ENCODE peak calls at places on chromosomes 16 and 17, in nine cellular contexts. I, M, L, C, F, E, Q, W and D are unnamed samples. For H3K36me3 and H3K9me3, the result is how much of the 10 kb centered on the place peaks cover.

GRCh38 chr16:81703177-81704155 is 75.6 kb upstream of the PLCG2 start:
- DNase-seq in L (peak), C (no peak), Q (peak), E (no peak), I (no peak), F (no peak), W (no peak), M (no peak), D (no peak)

GRCh38 chr17:71828182-71828596 is 292.6 kb upstream of the SOX9 start:
- DNase-seq in C (no peak), Q (no peak), F (no peak), M (peak), L (no peak), W (no peak), E (no peak), I (no peak), D (no peak)

GRCh38 chr16:78405833-78406232 is 306.4 kb downstream of the WWOX start:
- DNase-seq in C (no peak), W (no peak), L (no peak), F (no peak), M (no peak), E (no peak), I (no peak), Q (no peak), D (no peak)

GRCh38 chr16:14449790-14450463 is 180.1 kb downstream of the PARN start:
- DNase-seq in M (no peak), L (no peak), I (no peak), F (no peak), Q (no peak), W (no peak), E (no peak), C (no peak), D (no peak)

GRCh38 chr17:39101139-39101538 is 50.3 kb downstream of the PLXDC1 start:
- DNase-seq in L (no peak), F (no peak), Q (no peak), C (no peak), W (no peak), I (no peak), M (no peak), E (no peak), D (no peak)

GRCh38 chr16:82895843-82896242 is 269.1 kb downstream of the CDH13 start:
- DNase-seq in F (no peak), I (no peak), C (no peak), L (no peak), Q (no peak), M (no peak), W (no peak), E (no peak), D (no peak)

GRCh38 chr17:38564254-38564605 is 41.5 kb downstream of the SRCIN1 start:
- DNase-seq in E (no peak), W (no peak), Q (no peak), L (no peak), M (no peak), F (no peak), I (no peak), C (no peak), D (no peak)

GRCh38 chr16:678858-679807 is 1.1 kb upstream of the STUB1 start:
- DNase-seq in E (no peak), I (peak), W (peak), M (peak), Q (peak), C (peak), F (peak), L (peak), D (peak)

GRCh38 chr16:5490499-5490898 is 392.9 kb upstream of the EEF2KMT start:
- DNase-seq in I (peak), L (no peak), E (no peak), F (no peak), M (peak), Q (no peak), W (peak), C (peak), D (peak)

GRCh38 chr17:57440522-57441269 is 184.4 kb downstream of the MSI2 start:
- DNase-seq in E (peak), M (peak), L (peak), W (peak), Q (peak), F (peak), I (peak), C (peak), D (no peak)

GRCh38 chr17:62703269-62703775 is 75.9 kb downstream of the MRC2 start:
- DNase-seq in E (no peak), W (no peak), F (peak), M (no peak), L (peak), Q (no peak), C (peak), I (peak), D (no peak)

GRCh38 chr17:79075433-79075805 is 795 bp downstream of the ENGASE start:
- DNase-seq in Q (no peak), C (no peak), M (no peak), F (no peak), I (no peak), L (no peak), E (no peak), W (no peak), D (no peak)

GRCh38 chr16:12459401-12459791 is 344.3 kb downstream of the CPPED1 start:
- DNase-seq in Q (peak), I (no peak), M (no peak), F (peak), W (no peak), L (peak), C (no peak), E (no peak), D (no peak)

GRCh38 chr16:70430667-70431536 is 8.0 kb downstream of the ST3GAL2 start:
- DNase-seq in W (no peak), Q (no peak), L (no peak), I (peak), E (peak), C (peak), M (no peak), F (no peak), D (peak)

GRCh38 chr16:10770907-10771306 is 27.3 kb downstream of the NUBP1 start:
- DNase-seq in E (no peak), I (no peak), M (no peak), Q (no peak), W (no peak), L (no peak), C (no peak), F (no peak), D (no peak)

GRCh38 chr17:69607162-69607834 is 192.8 kb downstream of the MAP2K6 start:
- DNase-seq in F (peak), E (no peak), L (peak), I (peak), M (peak), C (no peak), Q (peak), W (peak), D (peak)

GRCh38 chr17:69608808-69609494 is 194.5 kb downstream of the MAP2K6 start:
- DNase-seq in E (no peak), L (no peak), Q (no peak), I (no peak), W (no peak), C (no peak), F (no peak), M (no peak), D (no peak)

GRCh38 chr17:69608114-69608513 is 193.6 kb downstream of the MAP2K6 start:
- DNase-seq in I (no peak), Q (no peak), M (no peak), W (no peak), L (no peak), F (no peak), E (no peak), C (no peak), D (no peak)

GRCh38 chr17:69606142-69606800 is 191.8 kb downstream of the MAP2K6 start:
- DNase-seq in L (no peak), C (no peak), I (no peak), W (no peak), E (no peak), Q (no peak), M (no peak), F (no peak), D (no peak)

DNA sequence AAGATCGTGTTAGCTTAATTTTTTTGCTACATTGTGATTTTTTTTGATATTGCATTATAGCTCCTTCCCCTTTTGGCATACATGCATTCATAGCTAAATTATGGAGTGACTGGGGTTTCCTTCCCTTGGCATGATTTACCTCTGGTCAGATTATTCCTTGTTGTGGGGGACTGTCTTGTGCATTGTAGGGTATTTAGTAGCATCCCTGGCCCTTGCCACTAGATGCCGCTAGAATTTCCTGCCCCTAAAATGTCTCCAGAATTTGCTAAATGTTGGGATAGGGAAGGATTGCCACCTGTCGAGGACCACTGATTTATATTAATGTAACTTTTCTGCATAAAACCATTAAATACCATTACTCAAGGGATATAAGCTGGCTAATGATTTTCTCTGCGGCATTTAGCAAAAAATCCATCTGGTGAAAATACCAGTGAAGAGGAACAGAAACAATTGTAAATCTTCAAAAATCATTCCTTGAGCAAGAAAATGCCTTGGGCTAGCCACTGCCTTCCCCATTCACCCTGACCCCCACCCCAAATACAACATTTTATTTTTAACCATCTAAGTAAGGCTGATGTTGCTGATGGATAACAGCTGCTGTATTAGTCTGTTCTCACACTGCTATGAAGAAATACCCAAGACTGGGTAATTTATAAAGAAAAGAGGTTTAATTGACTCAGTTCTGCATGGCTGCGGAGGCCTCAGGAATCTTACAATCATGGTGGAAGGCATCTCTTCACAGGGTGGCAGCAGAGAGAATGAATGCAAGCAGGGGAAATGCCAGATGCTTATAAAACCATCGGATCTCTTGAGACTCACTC is 195.2 kb downstream of the MAP2K6 start:
- DNase-seq in W (no peak), F (no peak), L (no peak), I (peak), C (peak), Q (no peak), E (no peak), M (peak), D (no peak)
- H3K36me3 ChIP-seq in W (under half), F (under half), L (under half), I (under half), C (under half), Q (under half), E (under half), M (under half), D (under half)

GRCh38 chr17:70780031-70780430 is 610.7 kb downstream of the KCNJ2 start:
- DNase-seq in W (no peak), F (no peak), L (no peak), E (no peak), I (no peak), M (no peak), C (no peak), Q (no peak), D (no peak)
- TF ChIP-seq CTCF in W (no peak), F (no peak), L (no peak), E (no peak), I (no peak), M (no peak), C (no peak), Q (no peak), D (no peak)

GRCh38 chr16:35485915-35486314 is 2026.5 kb downstream of the TP53TG3F start:
- DNase-seq in E (no peak), L (no peak), C (no peak), F (no peak), I (no peak), Q (no peak), W (no peak), M (no peak), D (no peak)

GRCh38 chr16:35480988-35481387 is 2021.6 kb downstream of the TP53TG3F start:
- DNase-seq in Q (no peak), L (no peak), I (no peak), M (no peak), W (no peak), F (no peak), E (no peak), C (no peak), D (no peak)

DNA sequence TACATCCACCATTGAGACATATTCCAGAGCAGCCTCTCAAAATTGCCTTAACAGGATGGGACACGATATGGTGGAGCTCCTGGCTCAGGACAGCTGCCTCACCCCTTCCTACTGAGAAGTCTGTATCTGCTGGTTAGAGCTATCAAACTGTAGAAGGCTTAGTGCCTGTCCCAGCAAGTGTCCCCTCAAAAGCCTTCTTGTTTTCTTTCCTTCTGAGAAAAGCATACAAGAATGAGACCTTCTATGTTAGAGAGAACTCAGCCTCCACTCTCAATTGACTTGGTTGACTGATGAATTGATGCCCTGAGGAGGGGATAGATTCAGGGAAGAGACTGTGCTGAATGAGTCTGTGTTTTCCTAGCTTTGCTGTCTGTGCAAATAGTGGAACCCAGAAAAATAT is 2020.9 kb downstream of the TP53TG3F start:
- DNase-seq in W (no peak), M (no peak), I (no peak), C (no peak), E (no peak), L (no peak), Q (no peak), F (no peak), D (no peak)
- H3K9me3 ChIP-seq in W (under half), M (under half), I (under half), C (under half), E (under half), L (under half), Q (under half), F (under half), D (under half)

DNA sequence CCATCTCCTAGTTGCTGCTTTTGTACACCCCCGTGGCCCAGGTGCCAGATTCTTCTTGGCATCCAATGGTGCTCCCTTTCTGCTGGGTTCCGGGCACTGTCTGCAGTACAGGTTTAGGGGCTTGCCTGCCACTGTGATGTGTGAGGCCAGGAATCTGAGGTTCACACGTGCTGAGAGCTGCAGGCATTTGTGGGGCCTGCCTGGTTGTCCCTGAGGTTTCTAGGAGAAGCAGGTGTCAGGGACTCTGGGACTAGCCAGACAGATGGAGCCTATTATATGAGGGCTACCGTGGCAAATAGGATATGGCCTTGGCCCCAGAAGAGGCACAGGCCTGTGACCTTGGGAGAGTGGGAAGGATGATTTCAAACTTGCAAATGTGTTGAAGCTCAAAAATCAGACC is 29.3 kb downstream of the NDEL1 start:
- DNase-seq in I (no peak), C (no peak), E (no peak), W (no peak), F (no peak), M (no peak), Q (no peak), L (no peak), D (no peak)
- H3K36me3 ChIP-seq in I (under half), C (half or more), E (half or more), W (under half), F (half or more), M (under half), Q (half or more), L (half or more), D (under half)

DNA sequence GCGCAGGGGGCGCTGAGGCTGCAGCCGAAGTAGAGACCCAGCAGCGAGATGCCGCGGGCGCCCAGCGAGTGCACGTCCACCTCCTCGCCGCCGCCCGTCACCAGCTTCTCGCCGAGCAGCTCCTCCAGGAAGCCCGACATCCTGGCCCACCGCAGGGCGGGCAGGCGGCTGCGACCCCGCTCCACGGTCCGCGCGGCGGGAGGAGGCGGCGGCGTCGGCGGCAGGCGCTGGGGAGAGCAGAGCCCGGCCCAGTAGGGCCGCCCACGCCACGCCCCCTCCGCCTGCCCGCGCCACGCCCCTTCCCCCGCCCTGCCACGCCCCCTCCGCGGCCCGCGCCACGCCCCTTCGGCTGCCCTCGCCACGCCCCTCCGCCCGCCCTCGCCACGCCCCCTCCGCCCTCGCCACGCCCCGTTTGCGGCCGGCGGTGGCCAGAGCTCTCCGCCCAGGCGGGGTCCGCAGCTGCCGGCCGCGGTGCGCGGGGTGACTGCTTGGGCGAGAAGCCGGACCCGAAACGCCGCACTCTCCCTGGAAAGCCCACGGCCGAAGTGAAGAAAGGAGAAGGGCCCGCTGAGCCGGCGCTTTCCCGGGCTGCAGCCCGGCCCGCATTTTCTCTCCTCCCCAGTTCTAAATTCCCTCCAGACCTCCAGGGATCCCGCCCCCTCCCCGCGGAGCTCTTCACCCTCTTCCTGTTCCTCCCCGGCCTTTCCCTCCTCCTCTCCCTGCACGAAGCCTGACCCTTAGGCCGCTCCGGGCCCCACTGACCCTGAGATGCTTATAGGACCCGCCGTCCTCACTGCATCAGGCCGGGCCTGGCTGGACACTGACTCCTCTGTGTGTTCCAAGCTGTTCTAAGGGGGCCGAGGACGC is at the start of gene NXN:
- DNase-seq in L (peak), Q (peak), E (peak), I (peak), M (peak), F (peak), W (peak), C (peak), D (peak)
- TF ChIP-seq CTCF in L (peak), Q (peak), E (no peak), I (peak), M (peak), F (no peak), W (peak), C (no peak), D (no peak)

DNA sequence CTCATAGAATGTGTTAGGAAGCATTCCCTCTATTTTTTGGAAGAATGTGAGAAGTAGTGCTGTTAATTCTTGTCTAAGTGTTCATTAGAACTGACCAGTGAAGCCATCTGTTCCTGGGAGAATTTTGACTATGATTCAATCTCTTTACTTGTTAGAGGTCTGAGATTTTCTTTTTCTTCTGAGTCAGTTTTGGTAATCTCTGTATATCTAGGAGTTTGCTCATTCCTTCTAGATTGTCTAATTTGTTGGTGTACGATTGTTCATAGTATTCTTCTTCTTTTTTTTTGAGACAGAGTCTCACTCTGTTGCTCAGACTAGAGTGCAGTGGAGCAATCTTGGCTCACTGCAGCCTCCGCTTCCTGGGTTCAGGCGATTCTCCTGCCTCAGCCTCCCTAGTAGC is 20.4 kb downstream of the NFATC3 start:
- DNase-seq in C (no peak), L (no peak), Q (no peak), W (no peak), E (no peak), M (no peak), I (no peak), F (no peak), D (no peak)
- H3K9me3 ChIP-seq in C (under half), L (under half), Q (under half), W (under half), E (under half), M (under half), I (under half), F (under half), D (under half)

DNA sequence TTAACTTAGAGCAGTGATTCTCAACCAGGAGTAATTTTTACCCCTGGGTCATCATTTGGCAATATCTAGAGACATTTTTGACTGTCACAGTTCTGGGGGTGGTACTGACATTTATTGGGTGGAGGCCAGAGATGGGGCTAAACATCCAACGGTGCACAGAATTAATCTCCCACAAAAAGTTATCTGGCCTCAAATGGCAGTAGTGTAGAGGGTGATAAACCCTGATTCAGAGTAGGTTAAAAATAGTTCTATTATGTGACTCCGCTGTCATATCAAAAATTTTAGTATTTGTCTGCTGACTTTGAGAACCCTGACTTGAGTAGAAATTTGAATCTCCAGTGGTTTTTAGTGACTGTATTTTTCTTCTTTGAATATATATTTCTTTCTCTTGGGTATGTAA is 19.1 kb downstream of the VPS35L start:
- DNase-seq in L (no peak), I (no peak), M (no peak), W (no peak), Q (no peak), E (no peak), F (no peak), C (no peak), D (no peak)
- H3K36me3 ChIP-seq in L (half or more), I (under half), M (under half), W (under half), Q (half or more), E (under half), F (half or more), C (under half), D (under half)

DNA sequence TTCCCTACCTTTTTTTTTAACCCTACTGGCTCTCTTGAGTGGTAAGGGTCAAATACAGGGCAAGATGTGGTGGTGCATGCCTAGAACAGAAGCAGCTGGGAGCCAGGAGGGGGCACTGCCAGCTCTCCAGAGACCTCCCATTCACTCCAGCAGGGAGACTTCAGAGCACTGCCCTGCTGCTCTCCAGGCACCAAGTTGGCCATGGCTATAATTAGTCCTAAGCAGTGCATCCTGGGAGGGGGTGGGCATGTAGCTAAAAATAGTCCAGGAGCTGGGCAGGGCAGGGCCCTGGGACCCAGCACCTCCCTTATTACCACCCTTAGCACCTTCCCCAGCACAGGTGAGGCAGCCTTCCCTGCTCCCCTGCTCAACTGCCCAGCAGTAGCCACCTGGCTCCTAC is 3.5 kb downstream of the CORO6 start:
- DNase-seq in W (no peak), C (no peak), I (peak), L (no peak), M (peak), E (no peak), F (no peak), Q (no peak), D (no peak)
- TF ChIP-seq CTCF in W (no peak), C (peak), I (peak), L (peak), M (peak), E (no peak), F (no peak), Q (peak), D (no peak)